ENCODE peak calls at places on chromosomes 5 and 9, in eight cellular contexts. One of them, this sample, is unnamed.

GRCh38 chr5:179886190-179886589 is 21.5 kb downstream of the TBC1D9B start:
- DNase-seq in GM12864: no peak
- DNase-seq in CD8-positive, alpha-beta T cell: no peak
- DNase-seq in right atrium auricular region: no peak
- DNase-seq in Peyer's patch: no peak
- DNase-seq in WERI-Rb-1: no peak
- DNase-seq in cardiac muscle cell: no peak
- DNase-seq in tibial artery: no peak
- DNase-seq in this sample: no peak

GRCh38 chr5:172223901-172224873 is 30.2 kb downstream of the EFCAB9 start:
- DNase-seq in GM12864: peak
- DNase-seq in Peyer's patch: no peak
- DNase-seq in WERI-Rb-1: no peak
- DNase-seq in cardiac muscle cell: no peak
- DNase-seq in right atrium auricular region: no peak
- DNase-seq in tibial artery: no peak
- DNase-seq in CD8-positive, alpha-beta T cell: no peak
- DNase-seq in this sample: peak

GRCh38 chr9:87494970-87495471 is 2.6 kb upstream of the DAPK1 start:
- DNase-seq in CD8-positive, alpha-beta T cell: no peak
- DNase-seq in right atrium auricular region: no peak
- DNase-seq in Peyer's patch: no peak
- DNase-seq in GM12864: no peak
- DNase-seq in tibial artery: no peak
- DNase-seq in cardiac muscle cell: no peak
- DNase-seq in WERI-Rb-1: peak
- DNase-seq in this sample: peak

GRCh38 chr9:108691614-108692013 is 164.2 kb downstream of the ACTL7B start:
- DNase-seq in GM12864: no peak
- DNase-seq in right atrium auricular region: no peak
- DNase-seq in tibial artery: no peak
- DNase-seq in Peyer's patch: peak
- DNase-seq in cardiac muscle cell: no peak
- DNase-seq in WERI-Rb-1: no peak
- DNase-seq in CD8-positive, alpha-beta T cell: no peak
- DNase-seq in this sample: no peak

GRCh38 chr5:160198886-160199409 is 30.4 kb upstream of the FABP6 start:
- DNase-seq in right atrium auricular region: no peak
- DNase-seq in cardiac muscle cell: no peak
- DNase-seq in tibial artery: no peak
- DNase-seq in CD8-positive, alpha-beta T cell: no peak
- DNase-seq in GM12864: no peak
- DNase-seq in WERI-Rb-1: no peak
- DNase-seq in Peyer's patch: no peak
- DNase-seq in this sample: no peak

GRCh38 chr9:77673912-77674791 is 26.0 kb upstream of the GNA14 start:
- DNase-seq in CD8-positive, alpha-beta T cell: no peak
- DNase-seq in right atrium auricular region: no peak
- DNase-seq in tibial artery: no peak
- DNase-seq in cardiac muscle cell: peak
- DNase-seq in WERI-Rb-1: no peak
- DNase-seq in Peyer's patch: no peak
- DNase-seq in GM12864: no peak
- DNase-seq in this sample: no peak

GRCh38 chr5:107092695-107093094 is 578.0 kb downstream of the EFNA5 start:
- DNase-seq in cardiac muscle cell: peak
- DNase-seq in right atrium auricular region: no peak
- DNase-seq in Peyer's patch: no peak
- DNase-seq in GM12864: no peak
- DNase-seq in tibial artery: no peak
- DNase-seq in WERI-Rb-1: no peak
- DNase-seq in CD8-positive, alpha-beta T cell: no peak
- DNase-seq in this sample: no peak

GRCh38 chr9:82604947-82605656 is 457.8 kb downstream of the RASEF start:
- DNase-seq in Peyer's patch: no peak
- DNase-seq in GM12864: no peak
- DNase-seq in WERI-Rb-1: no peak
- DNase-seq in CD8-positive, alpha-beta T cell: no peak
- DNase-seq in cardiac muscle cell: peak
- DNase-seq in tibial artery: no peak
- DNase-seq in right atrium auricular region: no peak
- DNase-seq in this sample: no peak

GRCh38 chr5:84393969-84394368 is 9.3 kb upstream of the EDIL3 start:
- DNase-seq in cardiac muscle cell: peak
- DNase-seq in CD8-positive, alpha-beta T cell: no peak
- DNase-seq in Peyer's patch: no peak
- DNase-seq in right atrium auricular region: no peak
- DNase-seq in tibial artery: peak
- DNase-seq in WERI-Rb-1: no peak
- DNase-seq in GM12864: no peak
- DNase-seq in this sample: no peak

GRCh38 chr9:112069318-112070169 is 105.6 kb downstream of the SUSD1 start:
- DNase-seq in CD8-positive, alpha-beta T cell: no peak
- DNase-seq in GM12864: no peak
- DNase-seq in cardiac muscle cell: peak
- DNase-seq in WERI-Rb-1: no peak
- DNase-seq in right atrium auricular region: no peak
- DNase-seq in Peyer's patch: peak
- DNase-seq in tibial artery: no peak
- DNase-seq in this sample: no peak

GRCh38 chr5:142206801-142207200 is 98.2 kb downstream of the NDFIP1 start:
- DNase-seq in CD8-positive, alpha-beta T cell: no peak
- DNase-seq in cardiac muscle cell: no peak
- DNase-seq in WERI-Rb-1: no peak
- DNase-seq in right atrium auricular region: no peak
- DNase-seq in Peyer's patch: no peak
- DNase-seq in tibial artery: no peak
- DNase-seq in GM12864: no peak
- DNase-seq in this sample: no peak

GRCh38 chr9:90445391-90445790 is 197.2 kb downstream of the DIRAS2 start:
- DNase-seq in WERI-Rb-1: no peak
- DNase-seq in Peyer's patch: no peak
- DNase-seq in tibial artery: no peak
- DNase-seq in right atrium auricular region: no peak
- DNase-seq in cardiac muscle cell: no peak
- DNase-seq in CD8-positive, alpha-beta T cell: no peak
- DNase-seq in GM12864: no peak
- DNase-seq in this sample: no peak

GRCh38 chr9:893843-894420 is 52.4 kb downstream of the DMRT1 start:
- DNase-seq in right atrium auricular region: no peak
- DNase-seq in WERI-Rb-1: peak
- DNase-seq in CD8-positive, alpha-beta T cell: peak
- DNase-seq in tibial artery: peak
- DNase-seq in GM12864: peak
- DNase-seq in cardiac muscle cell: peak
- DNase-seq in Peyer's patch: peak
- DNase-seq in this sample: peak

DNA sequence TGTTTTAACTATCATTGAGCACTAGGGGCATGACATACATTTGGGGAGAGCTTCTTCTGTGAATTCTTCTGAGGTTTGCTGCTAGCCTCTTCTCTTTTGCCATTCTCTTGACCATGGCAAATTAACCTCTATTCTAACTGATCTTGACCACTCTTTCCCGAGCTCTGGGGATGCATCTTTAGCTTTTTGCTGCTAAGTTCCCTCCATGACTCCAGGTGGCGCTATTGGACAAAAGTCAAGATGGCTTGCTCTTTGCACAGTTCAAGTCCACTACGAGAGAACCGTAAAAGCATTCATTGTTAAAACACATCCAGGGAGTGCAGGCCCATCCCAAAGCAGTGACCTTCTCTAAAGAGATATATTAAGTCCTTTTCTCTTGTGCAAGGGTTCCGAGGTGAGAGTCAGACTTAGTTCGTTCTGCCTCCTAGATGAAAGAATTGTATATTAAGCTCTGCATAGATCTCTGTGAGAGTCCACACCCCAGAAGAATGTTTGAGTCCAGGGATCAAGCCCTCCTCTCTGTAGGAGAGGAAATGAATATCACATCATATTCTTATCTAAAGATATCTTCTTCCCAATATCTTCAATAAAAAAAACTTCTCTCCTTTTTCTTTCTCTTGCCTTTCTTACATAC is 1152.9 kb upstream of the CDH6 start:
- DNase-seq in tibial artery: no peak
- DNase-seq in Peyer's patch: no peak
- DNase-seq in right atrium auricular region: no peak
- DNase-seq in cardiac muscle cell: peak
- DNase-seq in WERI-Rb-1: peak
- DNase-seq in CD8-positive, alpha-beta T cell: no peak
- DNase-seq in GM12864: no peak
- DNase-seq in this sample: peak
- H3K4me3 ChIP-seq in tibial artery: no peak
- H3K4me3 ChIP-seq in Peyer's patch: no peak
- H3K4me3 ChIP-seq in right atrium auricular region: no peak
- H3K4me3 ChIP-seq in cardiac muscle cell: no peak
- H3K4me3 ChIP-seq in WERI-Rb-1: no peak
- H3K4me3 ChIP-seq in CD8-positive, alpha-beta T cell: no peak
- H3K4me3 ChIP-seq in GM12864: no peak
- H3K4me3 ChIP-seq in this sample: no peak

DNA sequence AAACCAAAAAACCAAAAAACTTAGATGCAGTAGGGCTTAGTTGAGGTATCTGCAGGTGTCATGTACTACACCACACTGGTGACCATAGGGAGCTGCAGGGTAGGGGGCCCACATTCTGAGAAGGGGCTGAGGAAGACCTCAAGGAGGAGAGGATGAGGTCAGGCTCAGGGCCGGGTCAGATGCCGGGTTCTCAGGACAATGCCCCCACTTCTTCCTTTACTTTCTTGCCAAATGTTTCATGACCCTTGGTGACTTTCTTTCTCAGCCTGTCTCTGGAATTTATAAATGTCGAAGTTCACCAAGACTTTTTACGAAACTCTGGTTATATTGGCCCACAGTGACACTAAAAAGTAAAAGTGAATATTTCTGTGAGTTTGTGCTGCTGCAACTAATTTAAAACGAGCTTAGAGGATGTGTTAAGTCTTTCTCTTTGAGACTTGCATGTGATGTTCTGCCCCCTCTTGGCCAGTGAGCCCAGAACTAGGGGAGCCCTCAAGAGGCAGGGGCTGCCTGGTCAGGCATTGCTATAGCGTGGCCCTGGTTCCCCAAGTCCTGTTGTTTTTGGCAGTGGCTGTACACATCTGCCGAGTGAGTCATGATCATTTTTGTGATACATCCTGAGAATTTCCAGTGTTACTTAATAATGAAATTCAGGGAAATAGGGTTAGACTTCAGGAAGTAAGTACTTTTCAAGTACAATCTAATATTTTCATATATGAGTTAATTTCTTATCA is 11.2 kb downstream of the ACO1 start:
- DNase-seq in WERI-Rb-1: no peak
- DNase-seq in tibial artery: peak
- DNase-seq in GM12864: no peak
- DNase-seq in right atrium auricular region: peak
- DNase-seq in cardiac muscle cell: peak
- DNase-seq in Peyer's patch: no peak
- DNase-seq in CD8-positive, alpha-beta T cell: no peak
- DNase-seq in this sample: no peak
- TF ChIP-seq CTCF in WERI-Rb-1: no peak
- TF ChIP-seq CTCF in tibial artery: no peak
- TF ChIP-seq CTCF in GM12864: no peak
- TF ChIP-seq CTCF in right atrium auricular region: no peak
- TF ChIP-seq CTCF in cardiac muscle cell: peak
- TF ChIP-seq CTCF in Peyer's patch: no peak
- TF ChIP-seq CTCF in CD8-positive, alpha-beta T cell: no peak
- TF ChIP-seq CTCF in this sample: no peak

GRCh38 chr9:14349141-14349817 is 35.3 kb upstream of the NFIB start:
- DNase-seq in tibial artery: no peak
- DNase-seq in CD8-positive, alpha-beta T cell: no peak
- DNase-seq in WERI-Rb-1: no peak
- DNase-seq in cardiac muscle cell: peak
- DNase-seq in Peyer's patch: no peak
- DNase-seq in GM12864: no peak
- DNase-seq in right atrium auricular region: no peak
- DNase-seq in this sample: no peak
- H3K4me3 ChIP-seq in tibial artery: peak
- H3K4me3 ChIP-seq in CD8-positive, alpha-beta T cell: no peak
- H3K4me3 ChIP-seq in WERI-Rb-1: peak
- H3K4me3 ChIP-seq in cardiac muscle cell: peak
- H3K4me3 ChIP-seq in Peyer's patch: peak
- H3K4me3 ChIP-seq in GM12864: no peak
- H3K4me3 ChIP-seq in right atrium auricular region: peak
- H3K4me3 ChIP-seq in this sample: no peak

DNA sequence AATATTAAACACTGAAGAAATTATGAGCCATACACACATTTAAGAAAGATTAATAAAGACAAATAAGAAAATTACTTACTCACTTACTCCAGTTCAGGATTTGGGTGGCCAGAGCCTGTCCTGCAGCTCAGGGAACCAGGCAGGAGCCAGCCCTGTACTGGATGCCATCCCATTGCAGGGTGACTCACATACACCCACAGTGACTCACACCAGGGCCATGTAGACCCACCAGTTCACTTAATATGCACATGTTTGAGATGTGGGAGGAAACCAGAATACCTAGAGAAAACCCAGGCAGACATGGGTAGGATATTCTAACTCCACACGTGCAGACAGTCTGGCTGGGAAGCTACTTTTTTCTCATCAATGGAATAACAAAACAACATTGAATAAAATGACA is 49.6 kb upstream of the ADRB2 start:
- DNase-seq in GM12864: no peak
- DNase-seq in Peyer's patch: no peak
- DNase-seq in WERI-Rb-1: no peak
- DNase-seq in right atrium auricular region: no peak
- DNase-seq in cardiac muscle cell: peak
- DNase-seq in tibial artery: no peak
- DNase-seq in CD8-positive, alpha-beta T cell: no peak
- DNase-seq in this sample: no peak
- TF ChIP-seq CTCF in GM12864: no peak
- TF ChIP-seq CTCF in Peyer's patch: no peak
- TF ChIP-seq CTCF in WERI-Rb-1: no peak
- TF ChIP-seq CTCF in right atrium auricular region: no peak
- TF ChIP-seq CTCF in cardiac muscle cell: no peak
- TF ChIP-seq CTCF in tibial artery: no peak
- TF ChIP-seq CTCF in CD8-positive, alpha-beta T cell: no peak
- TF ChIP-seq CTCF in this sample: no peak

DNA sequence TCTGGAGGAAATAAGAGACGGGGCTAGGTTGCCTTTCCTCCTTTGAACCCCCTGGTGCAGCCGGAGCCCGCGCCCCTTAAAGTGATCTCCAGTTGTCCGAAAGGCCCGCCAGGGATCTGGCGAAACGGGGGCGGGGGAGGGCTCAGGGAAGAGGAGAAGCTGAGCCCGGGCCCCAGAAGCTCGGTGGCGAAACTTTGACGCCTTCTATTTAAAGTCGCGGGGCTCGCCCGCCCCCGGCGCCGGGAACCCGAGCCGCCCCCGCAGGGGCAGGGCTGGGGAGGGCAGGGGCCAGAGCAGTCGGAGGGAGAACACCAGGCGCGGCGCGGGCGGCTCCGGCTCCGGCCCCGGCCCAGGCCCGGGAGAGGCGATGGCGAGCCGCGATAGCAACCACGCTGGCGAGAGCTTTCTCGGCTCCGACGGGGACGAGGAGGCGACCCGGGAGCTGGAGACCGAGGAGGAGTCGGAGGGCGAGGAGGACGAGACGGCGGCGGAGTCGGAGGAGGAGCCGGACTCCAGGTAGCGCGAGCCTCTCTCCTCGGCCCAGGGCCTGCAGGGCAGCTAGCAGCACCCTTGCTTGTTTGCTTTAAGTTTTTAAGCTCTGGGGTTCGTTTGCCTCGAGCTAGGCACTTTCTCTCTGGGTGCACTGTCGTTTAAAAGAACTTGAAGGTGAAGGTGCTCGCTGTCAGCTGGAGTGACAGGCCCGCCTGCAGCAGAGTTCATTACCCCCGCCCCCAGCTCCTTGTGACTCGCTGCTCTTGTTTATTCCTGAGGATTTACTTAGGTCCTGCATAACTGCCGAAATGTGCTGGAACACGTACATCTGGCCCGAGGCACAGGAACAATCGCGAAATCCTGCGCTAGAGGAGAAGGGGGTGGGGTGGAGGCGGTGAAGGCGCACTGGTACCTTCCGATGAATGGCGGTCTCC is at the start of gene CMYA5:
- DNase-seq in Peyer's patch: peak
- DNase-seq in CD8-positive, alpha-beta T cell: no peak
- DNase-seq in right atrium auricular region: no peak
- DNase-seq in tibial artery: peak
- DNase-seq in WERI-Rb-1: no peak
- DNase-seq in GM12864: no peak
- DNase-seq in cardiac muscle cell: peak
- DNase-seq in this sample: no peak
- H3K4me3 ChIP-seq in Peyer's patch: peak
- H3K4me3 ChIP-seq in CD8-positive, alpha-beta T cell: no peak
- H3K4me3 ChIP-seq in right atrium auricular region: peak
- H3K4me3 ChIP-seq in tibial artery: peak
- H3K4me3 ChIP-seq in WERI-Rb-1: no peak
- H3K4me3 ChIP-seq in GM12864: no peak
- H3K4me3 ChIP-seq in cardiac muscle cell: peak
- H3K4me3 ChIP-seq in this sample: no peak